ENCODE peak calls at places on chromosomes 7 and 10, in four cellular contexts. X is WTC11, W is HepG2, K is K562. O is an unnamed sample.

GRCh38 chr10:123134058-123134914 is 1.5 kb upstream of the HMX3 start:
- DNase-seq in X (no peak), W (no peak), K (peak; percentile 20), O (no peak)

GRCh38 chr10:11300071-11300470 is 282.4 kb downstream of the CELF2 start:
- DNase-seq in X (no peak), W (no peak), K (no peak), O (no peak)

GRCh38 chr7:156558198-156558597 is 82.4 kb upstream of the RNF32 start:
- DNase-seq in X (no peak), W (no peak), K (no peak), O (no peak)

GRCh38 chr10:89744021-89744420 is 42.6 kb downstream of the KIF20B start:
- DNase-seq in X (no peak), W (no peak), K (no peak), O (no peak)

GRCh38 chr10:79162861-79163662 is 94.3 kb downstream of the ZMIZ1 start:
- DNase-seq in X (no peak), W (no peak), K (no peak), O (no peak)

GRCh38 chr7:45923290-45923689 is 2.2 kb upstream of the IGFBP3 start:
- DNase-seq in X (peak; percentile 83), W (peak; percentile 23), K (peak; percentile 48), O (peak; percentile 78)

GRCh38 chr10:79488303-79488702 is 24.0 kb upstream of the EIF5AL1 start:
- DNase-seq in X (no peak), W (no peak), K (no peak), O (no peak)

GRCh38 chr7:31122649-31123058 is 70.5 kb downstream of the ADCYAP1R1 start:
- DNase-seq in X (peak; percentile 78), W (peak; percentile 45), K (peak; percentile 77), O (peak; percentile 74)

GRCh38 chr10:54402576-54402975 is 398.5 kb downstream of the PCDH15 start:
- DNase-seq in X (no peak), W (peak; percentile 11), K (no peak), O (peak; percentile 1)

GRCh38 chr10:80501381-80501912 is 36.3 kb upstream of the SH2D4B start:
- DNase-seq in X (no peak), W (no peak), K (no peak), O (no peak)

GRCh38 chr7:148746139-148746538 is 47.4 kb downstream of the CUL1 start:
- DNase-seq in X (no peak), W (no peak), K (no peak), O (no peak)

GRCh38 chr7:134469622-134470021 is 10.7 kb upstream of the AKR1B1 start:
- DNase-seq in X (no peak), W (peak; percentile 16), K (no peak), O (no peak)

DNA sequence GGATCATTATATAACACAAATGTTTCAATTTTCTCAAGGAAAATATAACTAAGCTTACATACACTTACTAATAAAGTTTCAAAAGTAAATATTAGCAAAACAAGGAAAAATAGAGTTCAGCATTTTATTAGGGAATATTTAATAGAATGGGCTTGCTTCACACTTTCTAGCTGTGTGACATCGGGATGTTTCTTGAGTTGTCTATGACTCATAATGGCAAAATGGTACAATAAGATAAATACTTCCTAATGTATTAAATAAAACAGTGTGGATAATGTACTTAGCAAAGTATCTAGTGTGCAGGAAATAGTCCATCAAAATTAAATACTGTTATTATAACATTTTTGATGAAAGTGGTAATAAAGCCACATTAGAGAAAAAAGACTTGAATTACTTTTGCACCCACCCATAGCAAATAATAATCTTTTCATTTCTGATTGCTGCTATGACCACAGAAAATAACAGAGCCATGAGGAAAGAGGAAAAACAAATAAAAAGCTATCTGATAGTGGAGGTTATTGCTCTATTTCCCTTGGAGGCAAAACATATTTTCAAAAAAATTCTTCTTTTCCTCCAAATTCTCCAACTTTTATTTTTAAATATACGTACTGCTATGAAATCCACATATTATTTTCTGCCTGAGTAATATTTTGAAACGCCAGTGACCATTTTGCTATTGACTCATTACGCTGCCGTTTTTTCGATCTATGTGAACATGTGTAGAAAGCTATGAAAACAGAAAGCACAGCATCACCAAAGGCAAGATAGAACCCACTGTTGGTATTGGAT is 272.9 kb upstream of the KLF6 start:
- DNase-seq in X (no peak), W (no peak), K (no peak), O (no peak)
- TF ChIP-seq FOXJ3 in X (no peak), W (no peak), K (no peak), O (no peak)

GRCh38 chr10:47366056-47366631 is 17.9 kb downstream of the ZNF488 start:
- DNase-seq in X (no peak), W (no peak), K (no peak), O (no peak)
- TF ChIP-seq FOXJ3 in X (no peak), W (no peak), K (no peak), O (no peak)

GRCh38 chr10:34746094-34746493 is 69.0 kb downstream of the PARD3 start:
- DNase-seq in X (no peak), W (peak; percentile 71), K (no peak), O (no peak)
- TF ChIP-seq FOXJ3 in X (no peak), W (no peak), K (no peak), O (no peak)

DNA sequence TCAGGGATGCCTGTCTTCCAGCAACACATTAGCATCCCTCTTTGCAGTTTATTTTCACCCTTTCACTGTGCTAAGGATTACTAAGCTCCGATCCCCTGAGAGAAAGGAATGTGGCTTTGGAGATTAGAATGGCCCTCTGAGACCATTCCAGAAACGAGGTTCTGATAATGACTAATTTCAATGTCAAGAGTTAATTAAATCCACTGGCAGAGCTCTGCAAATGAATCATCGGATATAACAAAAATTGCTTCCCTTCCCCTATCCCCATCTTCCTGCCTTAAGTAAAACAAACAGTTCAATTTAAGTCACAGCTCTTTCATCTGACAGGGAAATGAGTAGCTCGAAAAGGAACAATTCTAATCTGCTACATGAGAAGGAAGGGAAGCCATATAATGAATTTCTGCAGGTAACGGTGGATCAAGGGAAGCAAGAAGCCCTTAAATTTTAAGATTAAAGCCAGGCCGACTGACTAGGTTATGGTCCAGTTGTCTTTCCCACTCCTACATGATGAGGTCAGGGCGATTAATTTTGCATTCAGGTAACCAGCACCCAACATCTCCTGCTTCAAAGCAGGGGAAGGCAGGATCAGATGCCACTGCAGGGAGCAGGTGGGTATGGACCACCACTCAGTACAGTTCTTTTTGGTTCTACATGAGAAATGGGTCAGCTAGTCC is 50.5 kb downstream of the MALSU1 start:
- DNase-seq in X (no peak), W (no peak), K (no peak), O (peak; percentile 32)
- TF ChIP-seq FOXJ3 in X (no peak), W (no peak), K (no peak), O (no peak)

GRCh38 chr7:69429817-69430501 is 168.3 kb upstream of the AUTS2 start:
- DNase-seq in X (peak; percentile 16), W (no peak), K (no peak), O (no peak)
- TF ChIP-seq FOXJ3 in X (no peak), W (no peak), K (no peak), O (no peak)

O was measured in SK-N-SH.